ENCODE peak calls at places on chromosomes 16 and 17, in six cellular contexts. One of them, this sample, is unnamed.
A peak's percentile ranks its signal among the peaks of the same experiment; 100 is the strongest.

GRCh38 chr17:66717680-66718079 is 117.2 kb upstream of the CACNG5 start:
- DNase-seq in astrocyte of the spinal cord: no peak
- DNase-seq in PC-9: no peak
- DNase-seq in AG08395: no peak
- DNase-seq in Kasumi-1: no peak
- DNase-seq in body of pancreas: peak; percentile 91
- DNase-seq in this sample: no peak

GRCh38 chr17:33142703-33143299 is 150.3 kb downstream of the ASIC2 start:
- DNase-seq in astrocyte of the spinal cord: no peak
- DNase-seq in PC-9: peak; percentile 14
- DNase-seq in AG08395: peak; percentile 39
- DNase-seq in Kasumi-1: peak; percentile 7
- DNase-seq in body of pancreas: no peak
- DNase-seq in this sample: peak; percentile 32

GRCh38 chr17:28807925-28808641 is 34.5 kb downstream of the FAM222B start:
- DNase-seq in astrocyte of the spinal cord: peak; percentile 87
- DNase-seq in PC-9: peak; percentile 25
- DNase-seq in AG08395: peak; percentile 70
- DNase-seq in Kasumi-1: no peak
- DNase-seq in body of pancreas: peak; percentile 54
- DNase-seq in this sample: peak; percentile 53

GRCh38 chr16:73037331-73037745 is 10.6 kb downstream of the ZFHX3 start:
- DNase-seq in astrocyte of the spinal cord: no peak
- DNase-seq in PC-9: peak; percentile 20
- DNase-seq in AG08395: no peak
- DNase-seq in Kasumi-1: no peak
- DNase-seq in body of pancreas: no peak
- DNase-seq in this sample: peak; percentile 19

GRCh38 chr16:15820837-15821236 is 36.0 kb downstream of the MYH11 start:
- DNase-seq in astrocyte of the spinal cord: no peak
- DNase-seq in PC-9: no peak
- DNase-seq in AG08395: no peak
- DNase-seq in Kasumi-1: no peak
- DNase-seq in body of pancreas: no peak
- DNase-seq in this sample: no peak

GRCh38 chr17:61307905-61308886 is 91.4 kb upstream of the TBX2 start:
- DNase-seq in astrocyte of the spinal cord: peak; percentile 93
- DNase-seq in PC-9: no peak
- DNase-seq in AG08395: peak; percentile 96
- DNase-seq in Kasumi-1: no peak
- DNase-seq in body of pancreas: peak; percentile 49
- DNase-seq in this sample: no peak

GRCh38 chr17:58401287-58401686 is 16.0 kb downstream of the RNF43 start:
- DNase-seq in astrocyte of the spinal cord: no peak
- DNase-seq in PC-9: no peak
- DNase-seq in AG08395: no peak
- DNase-seq in Kasumi-1: no peak
- DNase-seq in body of pancreas: no peak
- DNase-seq in this sample: no peak

GRCh38 chr17:4986403-4986802 is 1.1 kb downstream of the CAMTA2 start:
- DNase-seq in astrocyte of the spinal cord: no peak
- DNase-seq in PC-9: peak; percentile 37
- DNase-seq in AG08395: no peak
- DNase-seq in Kasumi-1: no peak
- DNase-seq in body of pancreas: no peak
- DNase-seq in this sample: no peak

GRCh38 chr17:27549251-27549919 is 81.6 kb upstream of the LGALS9 start:
- DNase-seq in astrocyte of the spinal cord: no peak
- DNase-seq in PC-9: no peak
- DNase-seq in AG08395: no peak
- DNase-seq in Kasumi-1: no peak
- DNase-seq in body of pancreas: peak; percentile 78
- DNase-seq in this sample: no peak

GRCh38 chr16:19884611-19885455 is at the start of gene GPRC5B:
- DNase-seq in astrocyte of the spinal cord: no peak
- DNase-seq in PC-9: peak; percentile 56
- DNase-seq in AG08395: peak; percentile 55
- DNase-seq in Kasumi-1: no peak
- DNase-seq in body of pancreas: peak; percentile 51
- DNase-seq in this sample: peak; percentile 30

GRCh38 chr17:49694847-49695697 is 12.7 kb downstream of the SLC35B1 start:
- DNase-seq in astrocyte of the spinal cord: peak; percentile 27
- DNase-seq in PC-9: peak; percentile 46
- DNase-seq in AG08395: peak; percentile 54
- DNase-seq in Kasumi-1: peak; percentile 82
- DNase-seq in body of pancreas: peak; percentile 55
- DNase-seq in this sample: peak; percentile 89

GRCh38 chr17:27496971-27497370 is 40.7 kb downstream of the KSR1 start:
- DNase-seq in astrocyte of the spinal cord: no peak
- DNase-seq in PC-9: no peak
- DNase-seq in AG08395: no peak
- DNase-seq in Kasumi-1: no peak
- DNase-seq in body of pancreas: no peak
- DNase-seq in this sample: no peak

GRCh38 chr17:19410101-19410500 is 931 bp upstream of the RNF112 start:
- DNase-seq in astrocyte of the spinal cord: no peak
- DNase-seq in PC-9: no peak
- DNase-seq in AG08395: no peak
- DNase-seq in Kasumi-1: no peak
- DNase-seq in body of pancreas: no peak
- DNase-seq in this sample: no peak

GRCh38 chr17:38702900-38703741 is 2.0 kb upstream of the MLLT6 start:
- DNase-seq in astrocyte of the spinal cord: no peak
- DNase-seq in PC-9: no peak
- DNase-seq in AG08395: no peak
- DNase-seq in Kasumi-1: peak; percentile 35
- DNase-seq in body of pancreas: peak; percentile 30
- DNase-seq in this sample: no peak

GRCh38 chr16:66028505-66029216 is 337.8 kb upstream of the CDH5 start:
- DNase-seq in astrocyte of the spinal cord: peak; percentile 60
- DNase-seq in PC-9: no peak
- DNase-seq in AG08395: peak; percentile 91
- DNase-seq in Kasumi-1: no peak
- DNase-seq in body of pancreas: peak; percentile 20
- DNase-seq in this sample: no peak

GRCh38 chr17:4854181-4854681 is 21.1 kb downstream of the MINK1 start:
- DNase-seq in astrocyte of the spinal cord: no peak
- DNase-seq in PC-9: no peak
- DNase-seq in AG08395: no peak
- DNase-seq in Kasumi-1: no peak
- DNase-seq in body of pancreas: no peak
- DNase-seq in this sample: no peak

GRCh38 chr17:37024181-37024637 is 75.5 kb downstream of the AATF start:
- DNase-seq in astrocyte of the spinal cord: no peak
- DNase-seq in PC-9: no peak
- DNase-seq in AG08395: no peak
- DNase-seq in Kasumi-1: peak; percentile 87
- DNase-seq in body of pancreas: no peak
- DNase-seq in this sample: peak; percentile 28

GRCh38 chr16:3879258-3879886 is 1.1 kb downstream of the CREBBP start:
- DNase-seq in astrocyte of the spinal cord: no peak
- DNase-seq in PC-9: no peak
- DNase-seq in AG08395: no peak
- DNase-seq in Kasumi-1: no peak
- DNase-seq in body of pancreas: peak; percentile 22
- DNase-seq in this sample: peak; percentile 47

GRCh38 chr17:27226611-27227234 is 67.2 kb upstream of the WSB1 start:
- DNase-seq in astrocyte of the spinal cord: peak; percentile 64
- DNase-seq in PC-9: peak; percentile 21
- DNase-seq in AG08395: no peak
- DNase-seq in Kasumi-1: no peak
- DNase-seq in body of pancreas: no peak
- DNase-seq in this sample: no peak

GRCh38 chr17:64380985-64381384 is 9.7 kb downstream of the PECAM1 start:
- DNase-seq in astrocyte of the spinal cord: no peak
- DNase-seq in PC-9: no peak
- DNase-seq in AG08395: no peak
- DNase-seq in Kasumi-1: no peak
- DNase-seq in body of pancreas: no peak
- DNase-seq in this sample: no peak

GRCh38 chr17:13420294-13421277 is 181.1 kb downstream of the HS3ST3A1 start:
- DNase-seq in astrocyte of the spinal cord: peak; percentile 72
- DNase-seq in PC-9: no peak
- DNase-seq in AG08395: no peak
- DNase-seq in Kasumi-1: no peak
- DNase-seq in body of pancreas: no peak
- DNase-seq in this sample: no peak

GRCh38 chr16:1953734-1954133 is 755 bp downstream of the RPL3L start:
- DNase-seq in astrocyte of the spinal cord: no peak
- DNase-seq in PC-9: no peak
- DNase-seq in AG08395: no peak
- DNase-seq in Kasumi-1: no peak
- DNase-seq in body of pancreas: no peak
- DNase-seq in this sample: no peak

GRCh38 chr17:64779344-64780095 is 117.4 kb upstream of the SMURF2 start:
- DNase-seq in astrocyte of the spinal cord: no peak
- DNase-seq in PC-9: no peak
- DNase-seq in AG08395: no peak
- DNase-seq in Kasumi-1: no peak
- DNase-seq in body of pancreas: no peak
- DNase-seq in this sample: no peak

GRCh38 chr17:43766413-43767052 is 7.9 kb upstream of the SOST start:
- DNase-seq in astrocyte of the spinal cord: peak; percentile 20
- DNase-seq in PC-9: peak; percentile 46
- DNase-seq in AG08395: peak; percentile 66
- DNase-seq in Kasumi-1: peak; percentile 64
- DNase-seq in body of pancreas: peak; percentile 55
- DNase-seq in this sample: peak; percentile 61

GRCh38 chr17:64777413-64778101 is 115.5 kb upstream of the SMURF2 start:
- DNase-seq in astrocyte of the spinal cord: no peak
- DNase-seq in PC-9: no peak
- DNase-seq in AG08395: no peak
- DNase-seq in Kasumi-1: peak; percentile 72
- DNase-seq in body of pancreas: peak; percentile 68
- DNase-seq in this sample: peak; percentile 51

GRCh38 chr16:50740747-50741146 is 1.1 kb upstream of the CYLD start:
- DNase-seq in astrocyte of the spinal cord: no peak
- DNase-seq in PC-9: no peak
- DNase-seq in AG08395: peak; percentile 31
- DNase-seq in Kasumi-1: no peak
- DNase-seq in body of pancreas: no peak
- DNase-seq in this sample: no peak

GRCh38 chr17:50026901-50027638 is 28.8 kb upstream of the ITGA3 start:
- DNase-seq in astrocyte of the spinal cord: peak; percentile 77
- DNase-seq in PC-9: peak; percentile 93
- DNase-seq in AG08395: peak; percentile 87
- DNase-seq in Kasumi-1: peak; percentile 67
- DNase-seq in body of pancreas: peak; percentile 84
- DNase-seq in this sample: peak; percentile 82

GRCh38 chr17:18314059-18314730 is 599 bp downstream of the TOP3A start:
- DNase-seq in astrocyte of the spinal cord: peak; percentile 21
- DNase-seq in PC-9: peak; percentile 25
- DNase-seq in AG08395: no peak
- DNase-seq in Kasumi-1: no peak
- DNase-seq in body of pancreas: no peak
- DNase-seq in this sample: no peak

GRCh38 chr17:48596000-48596734 is 2.6 kb upstream of the HOXB5 start:
- DNase-seq in astrocyte of the spinal cord: peak; percentile 46
- DNase-seq in PC-9: no peak
- DNase-seq in AG08395: no peak
- DNase-seq in Kasumi-1: no peak
- DNase-seq in body of pancreas: no peak
- DNase-seq in this sample: no peak